ENCODE peak calls at places on chromosomes 5 and 9, in four cellular contexts. G is stomach, T is transverse colon, F is H1. D is an unnamed sample.
A peak's percentile ranks its signal among the peaks of the same experiment; 100 is the strongest.

GRCh38 chr9:99998266-99998665 is 91.8 kb downstream of the STX17 start:
- DNase-seq in G (no peak), T (no peak), F (peak; percentile 49), D (no peak)

GRCh38 chr5:6766558-6767191 is 53.4 kb downstream of the TENT4A start:
- DNase-seq in G (peak; percentile 94), T (peak; percentile 91), F (no peak), D (peak; percentile 91)

GRCh38 chr5:127092690-127093089 is 19.4 kb upstream of the C5orf63 start:
- DNase-seq in G (no peak), T (no peak), F (no peak), D (no peak)

GRCh38 chr5:166093312-166093711 is 2198.1 kb upstream of the WWC1 start:
- DNase-seq in G (no peak), T (no peak), F (no peak), D (no peak)

GRCh38 chr5:75668348-75668895 is 48.8 kb downstream of the POC5 start:
- DNase-seq in G (no peak), T (no peak), F (no peak), D (no peak)

GRCh38 chr9:137759117-137759516 is 118.5 kb upstream of the CACNA1B start:
- DNase-seq in G (no peak), T (no peak), F (no peak), D (no peak)

GRCh38 chr9:97853056-97853843 is at the start of gene FOXE1:
- DNase-seq in G (no peak), T (no peak), F (peak; percentile 81), D (no peak)

GRCh38 chr5:3167473-3167872 is 416.0 kb upstream of the IRX2 start:
- DNase-seq in G (no peak), T (no peak), F (no peak), D (no peak)

GRCh38 chr5:39447059-39447458 is 22.3 kb upstream of the DAB2 start:
- DNase-seq in G (no peak), T (no peak), F (no peak), D (no peak)

GRCh38 chr5:159022178-159022556 is 77.5 kb downstream of the EBF1 start:
- DNase-seq in G (no peak), T (no peak), F (no peak), D (no peak)

GRCh38 chr5:93791520-93791972 is 50.1 kb upstream of the POU5F2 start:
- DNase-seq in G (no peak), T (no peak), F (no peak), D (no peak)

GRCh38 chr9:133784731-133785561 is 46.8 kb upstream of the SARDH start:
- DNase-seq in G (no peak), T (no peak), F (no peak), D (no peak)

GRCh38 chr5:141514330-141515111 is 25.6 kb downstream of the PCDHGC5 start:
- DNase-seq in G (no peak), T (no peak), F (no peak), D (peak; percentile 79)

GRCh38 chr9:71725590-71726338 is 42.5 kb downstream of the CEMIP2 start:
- DNase-seq in G (no peak), T (no peak), F (no peak), D (no peak)

GRCh38 chr5:157384971-157385709 is 74.9 kb upstream of the NIPAL4 start:
- DNase-seq in G (no peak), T (peak; percentile 27), F (no peak), D (peak; percentile 32)

GRCh38 chr5:107502711-107503110 is 168.0 kb downstream of the EFNA5 start:
- DNase-seq in G (no peak), T (no peak), F (no peak), D (no peak)

GRCh38 chr5:160045004-160045403 is 36.1 kb downstream of the TTC1 start:
- DNase-seq in G (no peak), T (no peak), F (no peak), D (no peak)

GRCh38 chr9:124770359-124771020 is 621 bp downstream of the NR6A1 start:
- DNase-seq in G (no peak), T (peak; percentile 46), F (no peak), D (no peak)

GRCh38 chr9:117737721-117738226 is 33.6 kb downstream of the TLR4 start:
- DNase-seq in G (no peak), T (no peak), F (no peak), D (no peak)

GRCh38 chr5:39080597-39081204 is 6.5 kb upstream of the RICTOR start:
- DNase-seq in G (peak; percentile 50), T (peak; percentile 53), F (no peak), D (no peak)

GRCh38 chr5:84603557-84604185 is 219.0 kb upstream of the EDIL3 start:
- DNase-seq in G (no peak), T (no peak), F (no peak), D (no peak)

GRCh38 chr5:73654171-73654811 is 28.3 kb downstream of the ARHGEF28 start:
- DNase-seq in G (no peak), T (no peak), F (no peak), D (no peak)

GRCh38 chr5:156328176-156328575 is 1.2 kb downstream of the SGCD start:
- DNase-seq in G (no peak), T (no peak), F (no peak), D (no peak)

GRCh38 chr5:39947657-39948056 is 522.9 kb upstream of the DAB2 start:
- DNase-seq in G (no peak), T (no peak), F (no peak), D (no peak)

GRCh38 chr5:29990681-29991080 is 1202.8 kb upstream of the CDH6 start:
- DNase-seq in G (no peak), T (no peak), F (no peak), D (no peak)

GRCh38 chr5:136285501-136285900 is 79.8 kb downstream of the TRPC7 start:
- DNase-seq in G (no peak), T (no peak), F (no peak), D (no peak)

GRCh38 chr9:134442486-134443168 is 116.4 kb downstream of the RXRA start:
- DNase-seq in G (no peak), T (no peak), F (no peak), D (no peak)

GRCh38 chr5:179162351-179163235 is 102.4 kb downstream of the ZNF354C start:
- DNase-seq in G (no peak), T (no peak), F (no peak), D (peak; percentile 42)

GRCh38 chr5:106171708-106172107 is 1499.0 kb downstream of the EFNA5 start:
- DNase-seq in G (no peak), T (no peak), F (no peak), D (no peak)

GRCh38 chr5:120599576-120599975 is 135.5 kb downstream of the PRR16 start:
- DNase-seq in G (no peak), T (no peak), F (no peak), D (no peak)

GRCh38 chr9:124781967-124782660 is 5.2 kb downstream of the OLFML2A start:
- DNase-seq in G (peak; percentile 22), T (peak; percentile 4), F (peak; percentile 37), D (peak; percentile 12)

GRCh38 chr9:8685846-8686245 is 886.3 kb upstream of the DMAC1 start:
- DNase-seq in G (no peak), T (no peak), F (no peak), D (no peak)

GRCh38 chr9:113155911-113156559 is 5.2 kb downstream of the SLC31A2 start:
- DNase-seq in G (no peak), T (peak; percentile 26), F (no peak), D (no peak)

GRCh38 chr5:55333811-55334210 is 26.0 kb downstream of the MTREX start:
- DNase-seq in G (no peak), T (no peak), F (no peak), D (no peak)

GRCh38 chr9:35743880-35744518 is 5.0 kb downstream of the GBA2 start:
- DNase-seq in G (peak; percentile 13), T (no peak), F (no peak), D (no peak)

GRCh38 chr9:128027705-128028104 is 39.4 kb downstream of the NAIF1 start:
- DNase-seq in G (no peak), T (no peak), F (no peak), D (no peak)

GRCh38 chr9:21866302-21866701 is 63.9 kb downstream of the MTAP start:
- DNase-seq in G (no peak), T (no peak), F (no peak), D (no peak)

GRCh38 chr9:21864505-21864904 is 62.1 kb downstream of the MTAP start:
- DNase-seq in G (peak; percentile 37), T (no peak), F (no peak), D (no peak)

GRCh38 chr9:21862871-21863270 is 60.4 kb downstream of the MTAP start:
- DNase-seq in G (no peak), T (no peak), F (no peak), D (no peak)
- H3K27ac ChIP-seq in G (no peak overlapping the region), T (no peak overlapping the region), F (no peak overlapping the region), D (no peak overlapping the region)

GRCh38 chr5:138334867-138335447 is 3.1 kb upstream of the FAM53C start:
- DNase-seq in G (no peak), T (no peak), F (no peak), D (no peak)
- TF ChIP-seq POLR2AphosphoS5 in G (no peak), T (no peak), F (no peak), D (no peak)

GRCh38 chr5:173858025-173858674 is 30.0 kb upstream of the CPEB4 start:
- DNase-seq in G (no peak), T (no peak), F (no peak), D (no peak)
- H3K4me1 ChIP-seq in G (peaks cover 32% of the 10 kb centered on the region), T (peaks cover 18% of the 10 kb centered on the region), F (no peaks in the 10 kb centered on the region), D (no peaks in the 10 kb centered on the region)

GRCh38 chr9:91246842-91247241 is 114.9 kb downstream of the AUH start:
- DNase-seq in G (no peak), T (no peak), F (no peak), D (no peak)

GRCh38 chr9:91253488-91253887 is 108.2 kb downstream of the AUH start:
- DNase-seq in G (no peak), T (no peak), F (no peak), D (no peak)

GRCh38 chr9:91245432-91246313 is 116.0 kb downstream of the AUH start:
- DNase-seq in G (peak; percentile 44), T (no peak), F (no peak), D (no peak)

GRCh38 chr9:91247278-91247677 is 114.4 kb downstream of the AUH start:
- DNase-seq in G (no peak), T (no peak), F (no peak), D (no peak)

GRCh38 chr9:91248707-91249106 is 113.0 kb downstream of the AUH start:
- DNase-seq in G (no peak), T (no peak), F (no peak), D (no peak)
- H3K27ac ChIP-seq in G (no peak overlapping the region), T (no peak overlapping the region), F (no peak overlapping the region), D (no peak overlapping the region)

DNA sequence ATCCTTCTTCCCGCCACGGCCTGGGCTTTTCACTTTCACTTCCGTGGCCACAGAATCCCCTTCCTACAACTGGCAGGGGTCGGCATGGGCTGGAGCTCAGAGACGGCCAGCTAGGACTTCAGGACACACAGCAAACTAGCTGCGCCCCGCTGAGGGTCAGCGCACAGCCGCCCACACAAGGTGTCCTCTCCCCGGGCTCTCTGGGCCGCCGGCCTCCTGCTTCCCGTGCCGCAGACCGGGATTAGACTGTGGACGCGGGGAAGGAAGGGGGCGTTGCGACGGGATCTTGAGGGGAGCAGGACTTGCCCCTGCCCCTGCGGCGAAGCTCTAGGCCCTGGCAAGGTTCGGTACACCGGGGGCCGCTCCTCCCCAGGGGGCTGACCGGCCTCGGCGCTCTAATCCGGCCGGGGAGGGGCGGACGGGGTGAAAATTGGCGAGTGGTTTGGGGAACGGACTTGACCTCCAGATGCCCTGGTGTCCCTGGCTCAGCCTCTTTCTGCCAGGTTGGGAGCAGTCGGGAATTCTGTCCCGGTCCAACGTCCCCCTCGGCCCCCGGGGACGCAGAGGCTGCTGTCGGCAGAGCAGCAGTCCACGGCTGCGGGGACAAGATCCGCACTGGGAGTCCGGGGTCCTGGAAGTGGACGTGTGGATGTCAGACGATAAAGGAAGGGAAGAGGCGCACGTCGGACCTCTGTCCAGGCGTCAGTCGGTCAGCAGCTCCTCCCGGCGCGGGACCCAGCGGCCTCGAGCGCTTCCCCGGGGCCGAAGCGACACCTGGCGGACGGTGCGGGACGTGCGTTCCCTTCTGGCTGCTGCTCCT is 1.8 kb upstream of the CNTFR start:
- DNase-seq in G (peak; percentile 89), T (peak; percentile 89), F (peak; percentile 98), D (peak; percentile 64)
- TF ChIP-seq POLR2AphosphoS5 in G (peak; percentile 13), T (no peak), F (no peak), D (no peak)

D was measured in breast epithelium.